ENCODE peak calls at places on chromosome 3, in four cellular contexts. One of them, this sample, is unnamed.

GRCh38 chr3:119497824-119498187 is 541 bp upstream of the TIMMDC1 start:
- DNase-seq in GM12878: no peak
- DNase-seq in HepG2: peak; percentile 20
- DNase-seq in K562: peak; percentile 11
- DNase-seq in this sample: no peak

GRCh38 chr3:14921811-14922705 is 25.3 kb upstream of the NR2C2 start:
- DNase-seq in GM12878: no peak
- DNase-seq in HepG2: no peak
- DNase-seq in K562: no peak
- DNase-seq in this sample: no peak

GRCh38 chr3:191373327-191373726 is 43.0 kb upstream of the UTS2B start:
- DNase-seq in GM12878: no peak
- DNase-seq in HepG2: no peak
- DNase-seq in K562: no peak
- DNase-seq in this sample: no peak

GRCh38 chr3:179181993-179182551 is 33.9 kb downstream of the PIK3CA start:
- DNase-seq in GM12878: no peak
- DNase-seq in HepG2: no peak
- DNase-seq in K562: no peak
- DNase-seq in this sample: no peak

GRCh38 chr3:176663819-176664218 is 533.5 kb downstream of the TBL1XR1 start:
- DNase-seq in GM12878: no peak
- DNase-seq in HepG2: peak; percentile 36
- DNase-seq in K562: peak; percentile 18
- DNase-seq in this sample: peak; percentile 43

GRCh38 chr3:59545369-59545768 is 495.5 kb upstream of the CFAP20DC start:
- DNase-seq in GM12878: no peak
- DNase-seq in HepG2: no peak
- DNase-seq in K562: no peak
- DNase-seq in this sample: no peak

GRCh38 chr3:66428733-66429132 is 72.1 kb downstream of the LRIG1 start:
- DNase-seq in GM12878: no peak
- DNase-seq in HepG2: no peak
- DNase-seq in K562: no peak
- DNase-seq in this sample: peak; percentile 93

GRCh38 chr3:177810162-177810623 is 612.9 kb upstream of the TBL1XR1 start:
- DNase-seq in GM12878: no peak
- DNase-seq in HepG2: peak; percentile 61
- DNase-seq in K562: no peak
- DNase-seq in this sample: peak; percentile 55

GRCh38 chr3:109224333-109224732 is 87.8 kb downstream of the C3orf85 start:
- DNase-seq in GM12878: no peak
- DNase-seq in HepG2: peak; percentile 12
- DNase-seq in K562: peak; percentile 3
- DNase-seq in this sample: no peak

GRCh38 chr3:185730550-185730949 is 94.3 kb downstream of the IGF2BP2 start:
- DNase-seq in GM12878: no peak
- DNase-seq in HepG2: no peak
- DNase-seq in K562: no peak
- DNase-seq in this sample: no peak

GRCh38 chr3:169510378-169510777 is 153.1 kb downstream of the MECOM start:
- DNase-seq in GM12878: no peak
- DNase-seq in HepG2: no peak
- DNase-seq in K562: no peak
- DNase-seq in this sample: no peak

GRCh38 chr3:165502707-165503106 is 306.5 kb upstream of the SLITRK3 start:
- DNase-seq in GM12878: no peak
- DNase-seq in HepG2: no peak
- DNase-seq in K562: no peak
- DNase-seq in this sample: no peak

GRCh38 chr3:16307832-16308531 is 43.0 kb downstream of the OXNAD1 start:
- DNase-seq in GM12878: no peak
- DNase-seq in HepG2: no peak
- DNase-seq in K562: no peak
- DNase-seq in this sample: no peak

GRCh38 chr3:23778451-23778850 is 27.3 kb upstream of the UBE2E1 start:
- DNase-seq in GM12878: no peak
- DNase-seq in HepG2: no peak
- DNase-seq in K562: no peak
- DNase-seq in this sample: no peak

GRCh38 chr3:183807881-183808280 is 17.5 kb downstream of the MAP6D1 start:
- DNase-seq in GM12878: no peak
- DNase-seq in HepG2: no peak
- DNase-seq in K562: no peak
- DNase-seq in this sample: no peak

GRCh38 chr3:170307998-170308398 is 49.5 kb upstream of the SKIL start:
- DNase-seq in GM12878: no peak
- DNase-seq in HepG2: peak; percentile 24
- DNase-seq in K562: no peak
- DNase-seq in this sample: peak; percentile 38

GRCh38 chr3:27673701-27674100 is 48.4 kb downstream of the EOMES start:
- DNase-seq in GM12878: no peak
- DNase-seq in HepG2: no peak
- DNase-seq in K562: no peak
- DNase-seq in this sample: no peak

GRCh38 chr3:172107403-172107802 is 68.0 kb downstream of the FNDC3B start:
- DNase-seq in GM12878: peak; percentile 96
- DNase-seq in HepG2: no peak
- DNase-seq in K562: peak; percentile 22
- DNase-seq in this sample: no peak

GRCh38 chr3:177589921-177590336 is 392.6 kb upstream of the TBL1XR1 start:
- DNase-seq in GM12878: no peak
- DNase-seq in HepG2: peak; percentile 65
- DNase-seq in K562: no peak
- DNase-seq in this sample: no peak

GRCh38 chr3:83003917-83004316 is 1242.5 kb upstream of the GBE1 start:
- DNase-seq in GM12878: no peak
- DNase-seq in HepG2: no peak
- DNase-seq in K562: no peak
- DNase-seq in this sample: no peak

GRCh38 chr3:10345911-10346310 is 25.0 kb upstream of the SEC13 start:
- DNase-seq in GM12878: no peak
- DNase-seq in HepG2: no peak
- DNase-seq in K562: no peak
- DNase-seq in this sample: no peak

GRCh38 chr3:45881031-45882022 is 5.0 kb upstream of the CCR9 start:
- DNase-seq in GM12878: no peak
- DNase-seq in HepG2: no peak
- DNase-seq in K562: peak; percentile 83
- DNase-seq in this sample: no peak

GRCh38 chr3:40617084-40617483 is 92.3 kb downstream of the ZNF621 start:
- DNase-seq in GM12878: no peak
- DNase-seq in HepG2: no peak
- DNase-seq in K562: no peak
- DNase-seq in this sample: no peak

GRCh38 chr3:52774066-52774713 is 3.2 kb upstream of the ITIH1 start:
- DNase-seq in GM12878: no peak
- DNase-seq in HepG2: no peak
- DNase-seq in K562: no peak
- DNase-seq in this sample: no peak

GRCh38 chr3:193520738-193521137 is 34.0 kb downstream of the ATP13A4 start:
- DNase-seq in GM12878: no peak
- DNase-seq in HepG2: no peak
- DNase-seq in K562: no peak
- DNase-seq in this sample: no peak

GRCh38 chr3:154799801-154800200 is 280.3 kb upstream of the MME start:
- DNase-seq in GM12878: no peak
- DNase-seq in HepG2: no peak
- DNase-seq in K562: no peak
- DNase-seq in this sample: no peak

GRCh38 chr3:160641675-160642330 is 35.2 kb upstream of the ARL14 start:
- DNase-seq in GM12878: no peak
- DNase-seq in HepG2: no peak
- DNase-seq in K562: no peak
- DNase-seq in this sample: no peak

GRCh38 chr3:146577662-146578061 is 27.5 kb downstream of the PLSCR5 start:
- DNase-seq in GM12878: no peak
- DNase-seq in HepG2: peak; percentile 39
- DNase-seq in K562: no peak
- DNase-seq in this sample: no peak

GRCh38 chr3:128455116-128455515 is 11.6 kb downstream of the DNAJB8 start:
- DNase-seq in GM12878: no peak
- DNase-seq in HepG2: no peak
- DNase-seq in K562: no peak
- DNase-seq in this sample: no peak

GRCh38 chr3:128457918-128458317 is 8.8 kb downstream of the DNAJB8 start:
- DNase-seq in GM12878: no peak
- DNase-seq in HepG2: no peak
- DNase-seq in K562: no peak
- DNase-seq in this sample: no peak

GRCh38 chr3:128458746-128459450 is 7.8 kb downstream of the DNAJB8 start:
- DNase-seq in GM12878: no peak
- DNase-seq in HepG2: no peak
- DNase-seq in K562: no peak
- DNase-seq in this sample: no peak

GRCh38 chr3:128455786-128456748 is 10.6 kb downstream of the DNAJB8 start:
- DNase-seq in GM12878: no peak
- DNase-seq in HepG2: no peak
- DNase-seq in K562: no peak
- DNase-seq in this sample: no peak

GRCh38 chr3:128456776-128457715 is 9.6 kb downstream of the DNAJB8 start:
- DNase-seq in GM12878: no peak
- DNase-seq in HepG2: no peak
- DNase-seq in K562: peak; percentile 40
- DNase-seq in this sample: no peak
- TF ChIP-seq JUND in GM12878: no peak
- TF ChIP-seq JUND in HepG2: no peak
- TF ChIP-seq JUND in K562: no peak
- TF ChIP-seq JUND in this sample: no peak

DNA sequence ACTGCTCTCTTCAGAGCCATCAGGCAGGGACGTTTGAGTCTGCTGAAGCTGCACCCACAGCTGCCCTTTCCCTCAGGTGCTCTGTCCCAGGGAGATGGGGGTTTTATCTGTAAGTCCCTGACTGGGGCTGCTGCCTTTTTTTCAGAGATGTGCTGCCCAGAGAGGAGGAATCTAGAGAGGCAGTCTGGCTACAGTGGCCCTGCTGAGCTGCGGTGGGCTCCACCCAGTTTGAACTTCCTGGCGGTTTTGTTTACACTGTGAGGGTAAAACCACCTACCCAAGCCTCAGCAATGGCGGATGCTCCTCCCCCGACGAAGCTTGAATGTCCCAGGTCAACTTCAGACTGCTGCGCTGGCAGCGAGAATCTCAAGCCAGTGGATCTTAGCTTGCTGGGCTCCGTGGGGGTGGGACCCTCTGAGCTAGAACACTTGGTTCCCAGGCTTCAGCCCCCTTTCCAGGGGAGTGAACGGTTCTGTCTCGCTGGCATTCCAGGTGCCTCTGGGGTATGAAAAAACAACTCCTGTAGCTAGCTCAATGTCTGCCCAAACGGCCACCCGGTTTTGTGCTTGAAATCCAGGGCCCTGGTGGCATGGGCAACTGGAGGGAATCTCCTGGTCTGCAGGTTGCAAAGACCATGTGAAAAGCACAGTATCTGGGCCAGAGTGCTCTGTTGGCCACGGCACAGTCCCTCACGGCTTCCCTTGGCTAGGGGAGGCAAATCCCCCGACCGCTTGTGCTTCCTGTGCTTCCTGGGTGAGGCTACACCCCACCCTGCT is 21.1 kb upstream of the ST6GAL1 start:
- DNase-seq in GM12878: no peak
- DNase-seq in HepG2: peak; percentile 37
- DNase-seq in K562: peak; percentile 52
- DNase-seq in this sample: no peak
- TF ChIP-seq JUND in GM12878: no peak
- TF ChIP-seq JUND in HepG2: no peak
- TF ChIP-seq JUND in K562: no peak
- TF ChIP-seq JUND in this sample: no peak

GRCh38 chr3:196621581-196621980 is 17.9 kb upstream of the NRROS start:
- DNase-seq in GM12878: no peak
- DNase-seq in HepG2: no peak
- DNase-seq in K562: no peak
- DNase-seq in this sample: no peak

GRCh38 chr3:196620228-196620627 is 19.3 kb upstream of the NRROS start:
- DNase-seq in GM12878: no peak
- DNase-seq in HepG2: no peak
- DNase-seq in K562: peak; percentile 62
- DNase-seq in this sample: no peak

GRCh38 chr3:196623350-196623749 is 16.1 kb upstream of the NRROS start:
- DNase-seq in GM12878: no peak
- DNase-seq in HepG2: no peak
- DNase-seq in K562: no peak
- DNase-seq in this sample: no peak

GRCh38 chr3:196617256-196617655 is 22.2 kb upstream of the NRROS start:
- DNase-seq in GM12878: no peak
- DNase-seq in HepG2: no peak
- DNase-seq in K562: no peak
- DNase-seq in this sample: no peak

GRCh38 chr3:196619213-196619612 is 20.3 kb upstream of the NRROS start:
- DNase-seq in GM12878: no peak
- DNase-seq in HepG2: no peak
- DNase-seq in K562: no peak
- DNase-seq in this sample: no peak
- TF ChIP-seq JUND in GM12878: no peak
- TF ChIP-seq JUND in HepG2: no peak
- TF ChIP-seq JUND in K562: no peak
- TF ChIP-seq JUND in this sample: no peak

GRCh38 chr3:126891791-126892190 is 91.1 kb upstream of the PLXNA1 start:
- DNase-seq in GM12878: no peak
- DNase-seq in HepG2: no peak
- DNase-seq in K562: no peak
- DNase-seq in this sample: no peak
- TF ChIP-seq JUND in GM12878: no peak
- TF ChIP-seq JUND in HepG2: no peak
- TF ChIP-seq JUND in K562: no peak
- TF ChIP-seq JUND in this sample: no peak

GRCh38 chr3:156862338-156862737 is 36.2 kb downstream of the LEKR1 start:
- DNase-seq in GM12878: no peak
- DNase-seq in HepG2: no peak
- DNase-seq in K562: no peak
- DNase-seq in this sample: no peak

GRCh38 chr3:156867174-156867573 is 41.0 kb downstream of the LEKR1 start:
- DNase-seq in GM12878: no peak
- DNase-seq in HepG2: no peak
- DNase-seq in K562: no peak
- DNase-seq in this sample: no peak

GRCh38 chr3:156860873-156861272 is 34.7 kb downstream of the LEKR1 start:
- DNase-seq in GM12878: no peak
- DNase-seq in HepG2: no peak
- DNase-seq in K562: no peak
- DNase-seq in this sample: no peak

DNA sequence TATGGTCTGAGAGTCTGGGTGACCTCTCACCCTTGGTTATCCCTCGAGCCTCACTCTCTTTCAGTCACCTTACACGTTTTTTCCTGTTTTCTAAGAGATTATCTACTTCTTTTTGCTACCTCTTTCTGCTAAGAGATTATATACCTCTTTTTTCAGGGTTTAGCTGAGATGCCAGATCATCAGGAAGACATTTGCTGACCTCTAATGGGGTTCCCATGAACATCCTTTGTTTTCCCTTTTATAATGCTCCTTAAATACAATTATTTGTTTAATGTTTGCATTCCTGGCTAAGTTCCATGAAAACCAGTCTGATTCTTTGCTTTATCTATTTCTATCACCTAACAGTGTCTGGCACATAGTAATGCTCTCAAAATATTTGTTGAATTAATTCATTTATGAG is 39.6 kb downstream of the LEKR1 start:
- DNase-seq in GM12878: no peak
- DNase-seq in HepG2: no peak
- DNase-seq in K562: no peak
- DNase-seq in this sample: no peak
- TF ChIP-seq JUND in GM12878: no peak
- TF ChIP-seq JUND in HepG2: no peak
- TF ChIP-seq JUND in K562: no peak
- TF ChIP-seq JUND in this sample: no peak